ENCODE peak calls at places on chromosomes 11 and 22, in four cellular contexts. F, V, M and E are unnamed samples.

GRCh38 chr11:123434262-123434661 is 4.2 kb downstream of the GRAMD1B start:
- DNase-seq in F (no peak), V (no peak), M (no peak), E (peak)

GRCh38 chr22:45107671-45108070 is 56.1 kb upstream of the NUP50 start:
- DNase-seq in F (no peak), V (peak), M (no peak), E (no peak)

GRCh38 chr11:23192256-23192655 is 332.0 kb upstream of the CCDC179 start:
- DNase-seq in F (no peak), V (no peak), M (no peak), E (no peak)

GRCh38 chr11:69377953-69378302 is 84.0 kb downstream of the MYEOV start:
- DNase-seq in F (no peak), V (no peak), M (no peak), E (no peak)

GRCh38 chr11:113387605-113388211 is at the start of gene ANKK1:
- DNase-seq in F (no peak), V (no peak), M (no peak), E (peak)

GRCh38 chr11:108916935-108917334 is 252.1 kb downstream of the DDX10 start:
- DNase-seq in F (no peak), V (no peak), M (no peak), E (no peak)

GRCh38 chr11:67608486-67608885 is 1.8 kb downstream of the NDUFV1 start:
- DNase-seq in F (no peak), V (no peak), M (no peak), E (no peak)

GRCh38 chr11:405323-405975 is 9.3 kb downstream of the SIGIRR start:
- DNase-seq in F (no peak), V (peak), M (no peak), E (no peak)

GRCh38 chr11:2976289-2977063 is 15.7 kb downstream of the NAP1L4 start:
- DNase-seq in F (no peak), V (no peak), M (no peak), E (no peak)

GRCh38 chr11:68181719-68182451 is 31.2 kb downstream of the KMT5B start:
- DNase-seq in F (no peak), V (no peak), M (no peak), E (no peak)